ENCODE peak calls at places on chromosome 5, in four cellular contexts. C, D, G and H are unnamed samples.

GRCh38 chr5:16791036-16791705 is 144.9 kb downstream of the MYO10 start:
- DNase-seq in C (peak), D (no peak), G (no peak), H (no peak)

GRCh38 chr5:57175586-57175985 is 1.7 kb downstream of the GPBP1 start:
- DNase-seq in C (no peak), D (no peak), G (no peak), H (no peak)

GRCh38 chr5:39352170-39352569 is 12.1 kb downstream of the C9 start:
- DNase-seq in D (no peak), G (no peak), C (no peak), H (no peak)

GRCh38 chr5:58459276-58459859 is 518 bp downstream of the PLK2 start:
- DNase-seq in G (no peak), D (peak), C (no peak), H (no peak)

GRCh38 chr5:10355071-10355889 is 1.8 kb downstream of the MARCHF6 start:
- DNase-seq in C (no peak), D (no peak), G (no peak), H (no peak)

GRCh38 chr5:170070556-170071412 is 34.9 kb upstream of the FOXI1 start:
- DNase-seq in C (peak), D (no peak), G (no peak), H (peak)

GRCh38 chr5:159353661-159354252 is 23.5 kb upstream of the IL12B start:
- DNase-seq in C (no peak), G (no peak), D (no peak), H (no peak)

GRCh38 chr5:94130077-94130476 is 388.7 kb upstream of the POU5F2 start:
- DNase-seq in D (no peak), G (no peak), C (no peak), H (no peak)

GRCh38 chr5:108911055-108911454 is 163.4 kb downstream of the FER start:
- DNase-seq in C (no peak), G (no peak), D (no peak), H (no peak)

GRCh38 chr5:180026320-180026719 is 45.2 kb downstream of the RNF130 start:
- DNase-seq in G (no peak), C (no peak), D (no peak), H (no peak)

GRCh38 chr5:129899454-129899853 is 4.8 kb upstream of the CHSY3 start:
- DNase-seq in G (no peak), D (no peak), C (no peak), H (no peak)

GRCh38 chr5:138257583-138257982 is 16.8 kb downstream of the GFRA3 start:
- DNase-seq in G (no peak), D (no peak), C (no peak), H (no peak)

GRCh38 chr5:98416541-98416940 is 356.9 kb upstream of the RGMB start:
- DNase-seq in D (no peak), C (no peak), G (no peak), H (no peak)

GRCh38 chr5:125125031-125125823 is 378.8 kb upstream of the ZNF608 start:
- DNase-seq in D (no peak), G (no peak), C (no peak), H (no peak)

GRCh38 chr5:177416334-177416733 is 7.0 kb upstream of the F12 start:
- DNase-seq in D (peak), C (no peak), G (peak), H (no peak)

GRCh38 chr5:173293817-173294672 is 34.2 kb downstream of the STC2 start:
- DNase-seq in D (peak), C (peak), G (peak), H (no peak)

GRCh38 chr5:134540747-134541733 is 15.6 kb downstream of the JADE2 start:
- DNase-seq in C (no peak), D (no peak), G (no peak), H (no peak)

GRCh38 chr5:5270958-5271605 is 131.0 kb downstream of the ADAMTS16 start:
- DNase-seq in D (peak), C (peak), G (peak), H (no peak)

GRCh38 chr5:146561711-146562110 is 45.7 kb upstream of the GPR151 start:
- DNase-seq in C (no peak), G (no peak), D (no peak), H (no peak)

GRCh38 chr5:43514471-43514815 is 505 bp downstream of the C5orf34 start:
- DNase-seq in G (no peak), C (no peak), D (no peak), H (no peak)

GRCh38 chr5:59519338-59519737 is 374.2 kb downstream of the PDE4D start:
- DNase-seq in G (no peak), D (no peak), C (no peak), H (no peak)

GRCh38 chr5:172843825-172844576 is 9.9 kb downstream of the ERGIC1 start:
- DNase-seq in D (no peak), C (no peak), G (no peak), H (no peak)

GRCh38 chr5:127813633-127814171 is 110.5 kb downstream of the CCDC192 start:
- DNase-seq in C (no peak), D (no peak), G (no peak), H (no peak)

GRCh38 chr5:174735498-174736350 is 11.3 kb downstream of the MSX2 start:
- DNase-seq in D (no peak), C (no peak), G (no peak), H (no peak)

GRCh38 chr5:963673-964531 is 44.7 kb upstream of the NKD2 start:
- DNase-seq in D (peak), G (peak), C (no peak), H (no peak)

GRCh38 chr5:145360936-145361335 is 474.2 kb downstream of the PRELID2 start:
- DNase-seq in C (no peak), G (no peak), D (no peak), H (no peak)

GRCh38 chr5:41707853-41708603 is 162.2 kb downstream of the OXCT1 start:
- DNase-seq in D (no peak), C (no peak), G (no peak), H (no peak)

GRCh38 chr5:120463991-120464626 is at the start of gene PRR16:
- DNase-seq in C (peak), D (peak), G (peak), H (peak)

GRCh38 chr5:120463026-120463770 is 902 bp upstream of the PRR16 start:
- DNase-seq in G (no peak), D (no peak), C (no peak), H (no peak)

GRCh38 chr5:120466337-120467006 is 2.4 kb downstream of the PRR16 start:
- DNase-seq in D (no peak), C (no peak), G (no peak), H (no peak)

GRCh38 chr5:120464627-120465280 is 654 bp downstream of the PRR16 start:
- DNase-seq in C (peak), D (peak), G (peak), H (peak)

DNA sequence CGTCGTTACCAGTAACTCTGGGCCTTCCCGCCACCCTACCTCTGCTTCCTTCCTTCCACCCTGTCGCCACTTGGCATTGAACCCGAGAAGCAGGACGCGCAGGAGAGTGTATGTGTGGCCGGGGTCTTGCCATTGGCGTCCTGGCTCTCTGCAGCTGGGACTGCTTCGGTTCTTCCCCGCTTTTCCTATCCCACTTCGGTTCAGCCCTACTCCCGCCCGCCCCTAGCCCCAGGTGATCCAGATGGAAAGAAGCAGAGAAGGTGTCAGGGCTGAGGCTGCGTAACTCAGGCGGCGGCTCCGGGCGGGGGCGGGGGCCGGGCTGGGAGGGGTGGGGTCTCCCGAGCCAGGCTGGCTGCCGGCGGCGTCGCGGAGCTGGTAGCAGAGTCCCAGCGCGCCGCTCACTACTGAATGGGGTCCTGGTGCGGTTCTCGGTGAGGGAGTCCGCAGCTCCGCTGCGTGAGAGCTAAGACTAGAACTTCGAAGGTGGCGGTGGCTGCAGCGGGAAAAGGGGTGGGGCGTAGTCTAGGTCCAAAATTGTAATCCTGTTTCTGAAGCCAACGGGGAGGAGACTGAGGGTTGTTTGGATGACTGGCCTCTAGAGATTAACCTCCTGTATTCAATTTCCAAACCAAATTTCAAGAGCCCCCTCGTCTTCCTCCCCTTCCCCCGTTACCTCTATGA is 1.3 kb downstream of the PRR16 start:
- DNase-seq in C (peak), G (peak), D (peak), H (peak)
- H3K27ac ChIP-seq in C (no peak), G (peak), D (peak), H (peak)

GRCh38 chr5:66889524-66889923 is 293.3 kb downstream of the MAST4 start:
- DNase-seq in G (no peak), C (no peak), D (no peak), H (no peak)

GRCh38 chr5:66884589-66885228 is 288.5 kb downstream of the MAST4 start:
- DNase-seq in G (no peak), D (no peak), C (no peak), H (no peak)

GRCh38 chr5:66891184-66891925 is 295.2 kb downstream of the MAST4 start:
- DNase-seq in C (no peak), G (no peak), D (no peak), H (no peak)

GRCh38 chr5:66892715-66893114 is 296.5 kb downstream of the MAST4 start:
- DNase-seq in D (no peak), C (no peak), G (no peak), H (no peak)

DNA sequence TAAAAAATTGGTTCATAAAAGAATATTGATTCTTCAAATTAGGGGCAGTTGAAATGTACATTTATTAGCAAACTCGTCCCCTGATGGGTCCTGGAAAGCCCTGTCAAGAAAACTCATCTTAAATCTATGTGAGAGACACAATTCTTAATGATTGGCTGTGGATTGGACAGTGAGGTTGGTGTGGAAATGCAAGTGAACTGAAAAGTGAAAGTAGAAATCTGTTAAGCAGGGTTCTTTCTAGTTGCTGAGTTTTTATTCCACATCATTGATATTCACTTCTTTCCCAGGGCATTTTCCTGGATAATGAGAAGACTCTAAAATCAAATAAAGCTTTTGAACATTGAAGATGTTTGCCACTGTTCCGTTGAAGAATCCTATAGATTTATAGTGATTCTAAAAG is 292.4 kb downstream of the MAST4 start:
- DNase-seq in D (no peak), C (no peak), G (no peak), H (no peak)
- H3K4me3 ChIP-seq in D (peak), C (no peak), G (peak), H (no peak)

GRCh38 chr5:90940227-90940995 is 381.8 kb downstream of the ADGRV1 start:
- DNase-seq in D (no peak), G (no peak), C (no peak), H (no peak)

GRCh38 chr5:90944116-90944515 is 385.5 kb downstream of the ADGRV1 start:
- DNase-seq in D (no peak), G (no peak), C (no peak), H (no peak)

GRCh38 chr5:90939208-90939607 is 380.6 kb downstream of the ADGRV1 start:
- DNase-seq in D (no peak), C (no peak), G (no peak), H (no peak)

DNA sequence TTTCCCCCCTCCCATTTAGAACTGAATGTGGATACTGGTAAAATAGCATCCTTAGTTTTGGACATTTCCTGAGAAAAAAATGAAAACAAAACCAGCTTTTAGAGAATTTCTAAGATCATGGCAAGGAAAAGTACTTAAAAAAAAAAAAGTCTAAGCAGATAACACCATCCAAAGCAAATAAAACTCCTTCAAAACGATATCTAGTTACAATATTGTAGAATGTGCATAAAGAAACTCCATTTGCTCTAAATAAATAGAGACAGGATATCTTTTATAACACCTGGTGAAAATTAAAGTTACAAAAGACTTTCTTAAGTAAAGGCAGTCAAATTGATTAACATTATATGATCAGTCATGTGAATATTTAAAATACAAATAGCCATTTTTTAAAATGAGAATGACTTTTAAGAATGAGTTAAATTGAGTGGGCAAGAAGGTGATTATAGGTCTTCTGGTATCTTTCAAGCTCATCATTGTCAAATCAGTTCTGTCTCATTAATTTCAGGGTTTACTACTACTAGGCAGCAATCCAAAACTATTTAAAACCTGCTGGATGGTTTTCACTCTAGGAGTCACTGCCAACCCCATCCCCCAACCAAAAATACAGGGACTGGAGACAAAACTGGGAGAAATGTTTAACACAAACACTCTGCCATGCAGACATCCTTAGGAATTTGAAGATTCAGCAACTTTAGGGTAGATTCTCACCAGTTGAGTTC is 382.6 kb downstream of the ADGRV1 start:
- DNase-seq in C (no peak), G (no peak), D (no peak), H (no peak)
- H3K27ac ChIP-seq in C (no peak), G (no peak), D (no peak), H (no peak)

GRCh38 chr5:95822408-95823240 is at the start of gene GLRX:
- DNase-seq in G (peak), C (peak), D (peak), H (peak)

GRCh38 chr5:95824747-95825146 is 2.2 kb upstream of the GLRX start:
- DNase-seq in C (no peak), G (no peak), D (no peak), H (no peak)

GRCh38 chr5:95823241-95823737 is 763 bp upstream of the GLRX start:
- DNase-seq in G (no peak), C (no peak), D (no peak), H (peak)

GRCh38 chr5:95822038-95822407 is 503 bp downstream of the GLRX start:
- DNase-seq in D (peak), G (peak), C (peak), H (no peak)

DNA sequence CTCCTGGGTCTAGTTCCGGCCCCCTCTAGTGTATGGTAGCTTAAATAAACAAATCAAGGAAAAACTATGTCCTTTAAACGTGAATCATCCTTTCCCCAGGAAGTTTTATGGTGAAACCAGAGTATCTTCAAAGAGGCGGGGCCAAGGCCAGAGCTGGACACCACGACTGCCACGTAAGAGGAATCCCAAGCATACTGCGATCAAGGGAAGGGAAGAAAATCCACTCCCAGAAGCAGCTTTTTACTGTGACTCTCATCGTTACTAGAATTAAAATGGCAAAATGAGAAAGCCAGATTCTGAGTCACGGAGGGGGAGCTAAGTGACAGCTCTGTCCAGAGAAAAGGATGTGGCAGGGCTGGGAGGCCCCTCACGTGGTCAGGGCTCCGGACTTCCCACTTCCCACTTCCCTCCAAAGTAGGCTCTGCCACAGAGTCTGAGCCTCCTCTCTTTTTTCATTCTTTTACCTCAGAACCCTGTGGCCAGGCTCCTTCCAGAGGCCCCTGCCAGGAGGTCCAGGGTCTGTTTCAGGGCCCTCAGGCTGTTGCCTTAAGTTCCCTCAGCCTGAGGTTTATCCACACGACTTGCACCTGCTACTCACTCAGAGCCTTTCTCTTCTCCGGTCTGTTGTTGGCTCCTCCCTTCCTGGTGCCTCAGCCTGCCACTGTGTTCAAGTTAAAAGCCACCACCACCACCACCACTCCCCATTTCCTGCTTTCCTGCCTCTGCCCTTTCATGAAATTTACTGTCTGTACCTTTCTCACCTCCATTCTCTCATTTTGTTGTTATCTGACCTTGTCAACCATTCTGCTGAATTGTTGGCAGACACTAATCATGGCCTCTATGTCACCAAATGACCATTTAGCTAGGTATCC is 1.4 kb upstream of the GLRX start:
- DNase-seq in D (peak), G (peak), C (peak), H (peak)
- H3K4me3 ChIP-seq in D (peak), G (peak), C (no peak), H (peak)

GRCh38 chr5:162573758-162574157 is 506.2 kb downstream of the GABRG2 start:
- DNase-seq in C (no peak), G (no peak), D (no peak), H (no peak)
- H3K27ac ChIP-seq in C (no peak), G (no peak), D (no peak), H (no peak)

DNA sequence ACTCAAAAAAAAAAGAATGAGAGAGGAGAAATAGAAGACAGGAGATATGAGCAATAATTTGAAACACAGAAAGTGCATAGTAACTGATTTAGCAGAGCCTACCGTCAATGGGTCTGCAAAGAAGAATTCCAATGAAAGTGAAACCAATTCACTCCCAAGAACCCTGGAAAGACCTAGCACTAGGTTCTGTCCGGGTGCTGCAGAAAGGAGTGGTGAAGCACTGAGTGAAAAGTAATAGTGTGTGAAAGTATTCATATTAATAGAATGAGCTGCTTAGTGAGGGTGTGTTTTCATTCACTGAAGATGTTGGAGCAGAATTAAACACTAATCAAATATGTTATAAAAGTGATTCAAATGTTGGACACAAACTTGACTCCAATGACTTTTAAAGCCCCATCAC is 51.3 kb upstream of the SLC30A5 start:
- DNase-seq in C (no peak), G (no peak), D (no peak), H (no peak)
- H3K4me3 ChIP-seq in C (no peak), G (no peak), D (no peak), H (no peak)

GRCh38 chr5:102668220-102668930 is 86.7 kb upstream of the PAM start:
- DNase-seq in D (no peak), G (no peak), C (no peak), H (no peak)
- H3K27ac ChIP-seq in D (no peak), G (no peak), C (no peak), H (no peak)

GRCh38 chr5:78294250-78295034 is at the start of gene AP3B1:
- DNase-seq in C (peak), D (peak), G (peak), H (peak)

GRCh38 chr5:78293856-78294249 is 645 bp downstream of the AP3B1 start:
- DNase-seq in D (no peak), G (no peak), C (no peak), H (no peak)

GRCh38 chr5:78288246-78288645 is 6.3 kb downstream of the AP3B1 start:
- DNase-seq in D (no peak), C (no peak), G (no peak), H (no peak)

GRCh38 chr5:78295035-78295961 is 800 bp upstream of the AP3B1 start:
- DNase-seq in G (peak), C (peak), D (peak), H (peak)

DNA sequence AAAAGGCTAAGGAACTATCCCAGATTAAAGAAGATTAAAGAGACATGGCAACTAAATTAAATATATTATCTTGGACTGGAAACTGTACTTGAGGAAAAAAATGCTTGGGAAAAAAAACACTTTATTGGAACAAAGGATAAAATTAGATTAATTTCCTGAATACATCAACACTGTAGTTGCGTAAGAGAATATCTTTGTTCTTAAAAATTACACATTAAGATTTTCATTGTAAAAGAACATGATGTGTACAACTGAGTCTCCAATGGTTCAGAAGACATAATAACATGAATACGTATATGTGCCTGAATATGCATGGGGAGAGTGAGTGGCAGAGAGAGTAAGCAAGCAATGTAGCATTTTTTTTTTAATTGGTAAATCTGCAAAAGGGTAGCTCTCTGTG is 2.8 kb downstream of the AP3B1 start:
- DNase-seq in G (no peak), D (no peak), C (no peak), H (no peak)
- H3K4me3 ChIP-seq in G (no peak), D (no peak), C (no peak), H (no peak)